ENCODE peak calls at places on chromosomes 2 and 18, in four cellular contexts. One of them, this sample, is unnamed.

GRCh38 chr2:1881998-1882397 is 137.7 kb upstream of the PXDN start:
- DNase-seq in fibroblast of the conjunctiva: no peak
- DNase-seq in NCI-H187 treated with DMSO at 0.1 percent for 48 hours: no peak
- DNase-seq in activated CD4-positive, alpha-beta T cell treated with anti-CD3 and anti-CD28 coated beads, Interleukin-2, amount 50 U/mL, for 1 hour: no peak
- DNase-seq in this sample: no peak

GRCh38 chr2:223751012-223751411 is 86.4 kb downstream of the AP1S3 start:
- DNase-seq in fibroblast of the conjunctiva: no peak
- DNase-seq in NCI-H187 treated with DMSO at 0.1 percent for 48 hours: no peak
- DNase-seq in activated CD4-positive, alpha-beta T cell treated with anti-CD3 and anti-CD28 coated beads, Interleukin-2, amount 50 U/mL, for 1 hour: no peak
- DNase-seq in this sample: no peak

GRCh38 chr2:14633031-14633430 is 514 bp downstream of the LRATD1 start:
- DNase-seq in fibroblast of the conjunctiva: no peak
- DNase-seq in NCI-H187 treated with DMSO at 0.1 percent for 48 hours: no peak
- DNase-seq in activated CD4-positive, alpha-beta T cell treated with anti-CD3 and anti-CD28 coated beads, Interleukin-2, amount 50 U/mL, for 1 hour: no peak
- DNase-seq in this sample: peak

GRCh38 chr18:79949571-79950439 is 1.6 kb downstream of the SLC66A2 start:
- DNase-seq in fibroblast of the conjunctiva: no peak
- DNase-seq in NCI-H187 treated with DMSO at 0.1 percent for 48 hours: no peak
- DNase-seq in activated CD4-positive, alpha-beta T cell treated with anti-CD3 and anti-CD28 coated beads, Interleukin-2, amount 50 U/mL, for 1 hour: no peak
- DNase-seq in this sample: peak

GRCh38 chr2:20143263-20143662 is 81.7 kb downstream of the SDC1 start:
- DNase-seq in fibroblast of the conjunctiva: peak
- DNase-seq in NCI-H187 treated with DMSO at 0.1 percent for 48 hours: no peak
- DNase-seq in activated CD4-positive, alpha-beta T cell treated with anti-CD3 and anti-CD28 coated beads, Interleukin-2, amount 50 U/mL, for 1 hour: no peak
- DNase-seq in this sample: no peak

GRCh38 chr2:23566236-23567142 is 181.5 kb downstream of the KLHL29 start:
- DNase-seq in fibroblast of the conjunctiva: no peak
- DNase-seq in NCI-H187 treated with DMSO at 0.1 percent for 48 hours: no peak
- DNase-seq in activated CD4-positive, alpha-beta T cell treated with anti-CD3 and anti-CD28 coated beads, Interleukin-2, amount 50 U/mL, for 1 hour: peak
- DNase-seq in this sample: no peak

GRCh38 chr18:40133253-40133652 is 1821.8 kb upstream of the PIK3C3 start:
- DNase-seq in fibroblast of the conjunctiva: no peak
- DNase-seq in NCI-H187 treated with DMSO at 0.1 percent for 48 hours: no peak
- DNase-seq in activated CD4-positive, alpha-beta T cell treated with anti-CD3 and anti-CD28 coated beads, Interleukin-2, amount 50 U/mL, for 1 hour: no peak
- DNase-seq in this sample: no peak

GRCh38 chr2:4992226-4992625 is 700.0 kb upstream of the SOX11 start:
- DNase-seq in fibroblast of the conjunctiva: no peak
- DNase-seq in NCI-H187 treated with DMSO at 0.1 percent for 48 hours: peak
- DNase-seq in activated CD4-positive, alpha-beta T cell treated with anti-CD3 and anti-CD28 coated beads, Interleukin-2, amount 50 U/mL, for 1 hour: no peak
- DNase-seq in this sample: no peak

GRCh38 chr18:33369711-33370449 is 70.6 kb downstream of the CCDC178 start:
- DNase-seq in fibroblast of the conjunctiva: no peak
- DNase-seq in NCI-H187 treated with DMSO at 0.1 percent for 48 hours: no peak
- DNase-seq in activated CD4-positive, alpha-beta T cell treated with anti-CD3 and anti-CD28 coated beads, Interleukin-2, amount 50 U/mL, for 1 hour: no peak
- DNase-seq in this sample: no peak

GRCh38 chr18:11887305-11888262 is 20.5 kb downstream of the MPPE1 start:
- DNase-seq in fibroblast of the conjunctiva: no peak
- DNase-seq in NCI-H187 treated with DMSO at 0.1 percent for 48 hours: no peak
- DNase-seq in activated CD4-positive, alpha-beta T cell treated with anti-CD3 and anti-CD28 coated beads, Interleukin-2, amount 50 U/mL, for 1 hour: no peak
- DNase-seq in this sample: no peak